ENCODE peak calls at places on chromosomes 6 and 20, in four cellular contexts. J is stromal cell of bone marrow, K is Peyer's patch, C is RWPE1. T is an unnamed sample.

GRCh38 chr20:17859616-17860232 is 108.9 kb downstream of the SNX5 start:
- DNase-seq in J (no peak), K (no peak), C (no peak), T (no peak)

GRCh38 chr6:102355578-102355977 is 962.1 kb downstream of the GRIK2 start:
- DNase-seq in J (no peak), K (no peak), C (no peak), T (no peak)

GRCh38 chr6:1916334-1916985 is 306.7 kb downstream of the FOXC1 start:
- DNase-seq in J (peak), K (no peak), C (peak), T (no peak)

GRCh38 chr20:16699287-16699686 is 30.5 kb upstream of the SNRPB2 start:
- DNase-seq in J (no peak), K (no peak), C (no peak), T (no peak)

GRCh38 chr6:7919871-7920270 is 9.3 kb upstream of the TXNDC5 start:
- DNase-seq in J (no peak), K (no peak), C (peak), T (peak)

GRCh38 chr6:10977231-10977968 is 66.7 kb downstream of the ELOVL2 start:
- DNase-seq in J (no peak), K (no peak), C (no peak), T (no peak)

GRCh38 chr6:30345852-30346251 is 896 bp downstream of the RPP21 start:
- DNase-seq in J (no peak), K (no peak), C (no peak), T (no peak)

GRCh38 chr20:25254986-25255680 is 7.2 kb downstream of the PYGB start:
- DNase-seq in J (no peak), K (peak), C (no peak), T (peak)

GRCh38 chr20:64229537-64230061 is 25.9 kb upstream of the PCMTD2 start:
- DNase-seq in J (no peak), K (no peak), C (no peak), T (no peak)

GRCh38 chr20:57762531-57763234 is 52.9 kb upstream of the PMEPA1 start:
- DNase-seq in J (no peak), K (no peak), C (no peak), T (no peak)

T was measured in MCF 10A.